ENCODE peak calls at places on chromosome 19, in four cellular contexts. One of them, this sample, is unnamed. For H3K36me3, the result is how much of the 10 kb centered on the place peaks cover.

GRCh38 chr19:23075031-23075733 is 41.6 kb upstream of the ZNF730 start:
- DNase-seq in CD8-positive, alpha-beta T cell: no peak
- DNase-seq in aorta: peak
- DNase-seq in Peyer's patch: no peak
- DNase-seq in this sample: peak

GRCh38 chr19:49749055-49749716 is 13.9 kb downstream of the TSKS start:
- DNase-seq in CD8-positive, alpha-beta T cell: no peak
- DNase-seq in aorta: no peak
- DNase-seq in Peyer's patch: no peak
- DNase-seq in this sample: no peak

GRCh38 chr19:46124638-46125115 is at the start of gene IGFL3:
- DNase-seq in CD8-positive, alpha-beta T cell: no peak
- DNase-seq in aorta: no peak
- DNase-seq in Peyer's patch: no peak
- DNase-seq in this sample: no peak

GRCh38 chr19:55393362-55393761 is 7.6 kb downstream of the RPL28 start:
- DNase-seq in CD8-positive, alpha-beta T cell: no peak
- DNase-seq in aorta: no peak
- DNase-seq in Peyer's patch: no peak
- DNase-seq in this sample: no peak

GRCh38 chr19:30322641-30323320 is 49.4 kb upstream of the ZNF536 start:
- DNase-seq in CD8-positive, alpha-beta T cell: no peak
- DNase-seq in aorta: no peak
- DNase-seq in Peyer's patch: no peak
- DNase-seq in this sample: no peak

GRCh38 chr19:20179946-20180345 is 12.9 kb downstream of the ZNF486 start:
- DNase-seq in CD8-positive, alpha-beta T cell: no peak
- DNase-seq in aorta: no peak
- DNase-seq in Peyer's patch: no peak
- DNase-seq in this sample: no peak

GRCh38 chr19:48837081-48837524 is 812 bp upstream of the HSD17B14 start:
- DNase-seq in CD8-positive, alpha-beta T cell: peak
- DNase-seq in aorta: peak
- DNase-seq in Peyer's patch: peak
- DNase-seq in this sample: peak

GRCh38 chr19:48553676-48554384 is 1.9 kb downstream of the SULT2B1 start:
- DNase-seq in CD8-positive, alpha-beta T cell: no peak
- DNase-seq in aorta: no peak
- DNase-seq in Peyer's patch: no peak
- DNase-seq in this sample: no peak

GRCh38 chr19:50415661-50416033 is 3.1 kb upstream of the SPIB start:
- DNase-seq in CD8-positive, alpha-beta T cell: no peak
- DNase-seq in aorta: no peak
- DNase-seq in Peyer's patch: peak
- DNase-seq in this sample: peak

GRCh38 chr19:10888421-10888866 is 17.1 kb downstream of the CARM1 start:
- DNase-seq in CD8-positive, alpha-beta T cell: no peak
- DNase-seq in aorta: no peak
- DNase-seq in Peyer's patch: no peak
- DNase-seq in this sample: no peak

GRCh38 chr19:10471909-10472308 is 31.2 kb downstream of the KEAP1 start:
- DNase-seq in CD8-positive, alpha-beta T cell: no peak
- DNase-seq in aorta: no peak
- DNase-seq in Peyer's patch: no peak
- DNase-seq in this sample: no peak

GRCh38 chr19:33388817-33389573 is 15.5 kb downstream of the CEBPG start:
- DNase-seq in CD8-positive, alpha-beta T cell: no peak
- DNase-seq in aorta: peak
- DNase-seq in Peyer's patch: no peak
- DNase-seq in this sample: no peak

GRCh38 chr19:21202865-21203494 is 61.1 kb downstream of the ZNF431 start:
- DNase-seq in CD8-positive, alpha-beta T cell: no peak
- DNase-seq in aorta: no peak
- DNase-seq in Peyer's patch: no peak
- DNase-seq in this sample: no peak

GRCh38 chr19:55540619-55541018 is 3.7 kb upstream of the SBK2 start:
- DNase-seq in CD8-positive, alpha-beta T cell: no peak
- DNase-seq in aorta: no peak
- DNase-seq in Peyer's patch: no peak
- DNase-seq in this sample: no peak

GRCh38 chr19:5536337-5536894 is 31.3 kb downstream of the TINCR start:
- DNase-seq in CD8-positive, alpha-beta T cell: no peak
- DNase-seq in aorta: peak
- DNase-seq in Peyer's patch: no peak
- DNase-seq in this sample: no peak

GRCh38 chr19:4379383-4380253 is 20.7 kb downstream of the SH3GL1 start:
- DNase-seq in CD8-positive, alpha-beta T cell: no peak
- DNase-seq in aorta: no peak
- DNase-seq in Peyer's patch: peak
- DNase-seq in this sample: peak
- H3K27ac ChIP-seq in CD8-positive, alpha-beta T cell: peak
- H3K27ac ChIP-seq in aorta: no peak
- H3K27ac ChIP-seq in Peyer's patch: peak
- H3K27ac ChIP-seq in this sample: peak

DNA sequence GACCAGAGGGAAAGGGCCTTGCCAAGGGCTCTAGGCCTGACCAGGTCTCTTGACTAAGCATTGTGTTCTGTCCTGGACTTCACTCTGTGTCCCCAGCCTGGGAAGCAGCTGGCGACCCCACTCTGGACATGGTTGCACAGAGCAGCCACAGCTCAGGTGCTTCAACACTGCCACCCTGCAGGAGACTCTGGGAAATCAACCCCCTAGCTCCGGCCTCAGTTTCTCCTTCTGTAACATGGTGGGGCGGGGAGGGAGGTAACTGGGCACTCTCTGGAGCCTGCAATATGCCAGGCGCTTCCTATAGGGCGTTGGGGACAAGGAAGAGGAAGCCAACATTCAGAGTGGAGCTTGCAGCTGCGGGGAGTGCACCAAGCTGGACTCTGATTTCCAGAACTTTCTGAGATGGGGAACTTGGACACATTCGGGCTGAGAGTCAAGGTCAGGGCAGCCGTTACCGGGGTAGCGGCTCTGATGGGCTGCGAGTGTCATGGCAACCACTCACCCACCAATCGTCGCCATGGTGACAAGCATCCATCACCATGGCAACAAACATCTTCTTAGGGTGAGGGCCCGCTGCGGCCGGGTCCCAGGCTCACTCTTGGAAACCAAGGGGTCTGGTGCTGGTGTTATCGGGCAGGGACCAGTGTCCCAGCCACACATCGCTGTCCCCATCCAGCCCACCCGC is 12.8 kb downstream of the F2RL3 start:
- DNase-seq in CD8-positive, alpha-beta T cell: no peak
- DNase-seq in aorta: no peak
- DNase-seq in Peyer's patch: no peak
- DNase-seq in this sample: no peak
- H3K4me3 ChIP-seq in CD8-positive, alpha-beta T cell: no peak
- H3K4me3 ChIP-seq in aorta: no peak
- H3K4me3 ChIP-seq in Peyer's patch: no peak
- H3K4me3 ChIP-seq in this sample: no peak

GRCh38 chr19:44305457-44305856 is 632 bp upstream of the ZNF235 start:
- DNase-seq in CD8-positive, alpha-beta T cell: no peak
- DNase-seq in aorta: no peak
- DNase-seq in Peyer's patch: no peak
- DNase-seq in this sample: no peak

GRCh38 chr19:44304659-44305193 is at the start of gene ZNF235:
- DNase-seq in CD8-positive, alpha-beta T cell: peak
- DNase-seq in aorta: peak
- DNase-seq in Peyer's patch: peak
- DNase-seq in this sample: peak

GRCh38 chr19:44306283-44306682 is 1.5 kb upstream of the ZNF235 start:
- DNase-seq in CD8-positive, alpha-beta T cell: no peak
- DNase-seq in aorta: no peak
- DNase-seq in Peyer's patch: no peak
- DNase-seq in this sample: no peak

GRCh38 chr19:44303976-44304568 is 753 bp downstream of the ZNF235 start:
- DNase-seq in CD8-positive, alpha-beta T cell: no peak
- DNase-seq in aorta: no peak
- DNase-seq in Peyer's patch: no peak
- DNase-seq in this sample: no peak

DNA sequence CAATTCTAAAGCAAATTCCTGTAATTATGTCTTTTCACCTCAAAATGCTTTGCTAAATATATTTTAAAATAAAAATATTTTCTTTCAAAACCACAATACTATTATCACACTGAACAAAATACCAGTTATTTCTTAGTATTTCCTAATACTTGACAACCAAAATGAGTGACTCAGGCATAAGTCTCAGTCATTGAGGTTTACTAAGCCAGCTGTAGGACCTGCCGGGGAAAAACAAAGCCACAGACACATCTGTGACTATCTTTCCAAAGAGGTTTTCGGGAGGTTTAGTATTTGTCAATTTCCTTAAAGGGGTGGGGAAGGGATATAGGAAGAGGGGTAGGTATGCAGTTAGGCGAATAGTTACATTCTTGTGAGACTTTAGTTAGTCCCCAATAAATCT is 3.2 kb upstream of the ZNF235 start:
- DNase-seq in CD8-positive, alpha-beta T cell: no peak
- DNase-seq in aorta: no peak
- DNase-seq in Peyer's patch: no peak
- DNase-seq in this sample: no peak
- H3K36me3 ChIP-seq in CD8-positive, alpha-beta T cell: under half
- H3K36me3 ChIP-seq in aorta: under half
- H3K36me3 ChIP-seq in Peyer's patch: under half
- H3K36me3 ChIP-seq in this sample: under half

GRCh38 chr19:18719541-18719940 is 36.1 kb downstream of the CRTC1 start:
- DNase-seq in CD8-positive, alpha-beta T cell: no peak
- DNase-seq in aorta: no peak
- DNase-seq in Peyer's patch: no peak
- DNase-seq in this sample: no peak
- H3K27ac ChIP-seq in CD8-positive, alpha-beta T cell: no peak
- H3K27ac ChIP-seq in aorta: no peak
- H3K27ac ChIP-seq in Peyer's patch: no peak
- H3K27ac ChIP-seq in this sample: no peak

DNA sequence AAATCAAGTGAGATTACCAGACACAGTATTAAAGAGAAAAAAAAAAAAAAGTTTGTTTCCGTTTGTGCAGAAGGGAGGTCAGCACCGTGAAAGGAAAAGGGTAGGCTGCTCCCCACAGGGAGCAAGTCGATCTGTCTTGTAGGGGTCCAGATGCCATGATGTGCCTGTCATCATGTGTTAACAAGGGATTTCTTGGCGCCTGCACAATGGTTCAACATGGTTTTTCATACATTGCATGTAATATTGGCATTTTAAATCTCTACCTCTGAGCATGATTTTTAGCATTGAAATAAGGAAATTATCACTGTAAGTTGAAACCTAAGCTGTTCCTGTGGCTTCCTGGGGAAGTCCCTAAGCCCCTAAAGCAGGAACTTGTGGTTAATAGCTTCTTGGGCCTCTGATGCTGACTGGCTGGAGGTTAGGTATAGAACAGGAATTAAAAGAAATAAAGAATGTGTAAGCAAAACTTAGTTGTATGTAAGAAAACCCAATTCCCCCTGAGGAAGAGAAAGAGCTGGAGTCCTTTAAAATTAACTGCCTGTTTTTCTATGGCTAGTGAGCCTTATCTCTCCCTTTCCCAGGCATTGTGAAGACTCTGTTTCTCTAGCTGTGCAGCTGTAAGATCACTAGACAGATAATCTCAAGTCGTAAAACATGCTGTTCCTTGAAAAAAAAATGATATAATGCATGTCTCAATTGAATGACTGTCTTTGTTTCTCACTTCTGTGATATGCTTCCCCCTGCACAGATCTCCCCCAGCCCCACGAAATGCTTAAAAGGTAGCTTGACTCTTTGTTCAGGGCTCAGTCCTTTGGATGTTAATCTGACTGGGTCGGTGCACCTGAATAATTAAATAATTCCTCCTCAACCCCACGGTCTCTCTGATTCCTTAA is 7.4 kb upstream of the FCGBP start:
- DNase-seq in CD8-positive, alpha-beta T cell: peak
- DNase-seq in aorta: no peak
- DNase-seq in Peyer's patch: peak
- DNase-seq in this sample: no peak
- H3K4me3 ChIP-seq in CD8-positive, alpha-beta T cell: peak
- H3K4me3 ChIP-seq in aorta: no peak
- H3K4me3 ChIP-seq in Peyer's patch: peak
- H3K4me3 ChIP-seq in this sample: peak

DNA sequence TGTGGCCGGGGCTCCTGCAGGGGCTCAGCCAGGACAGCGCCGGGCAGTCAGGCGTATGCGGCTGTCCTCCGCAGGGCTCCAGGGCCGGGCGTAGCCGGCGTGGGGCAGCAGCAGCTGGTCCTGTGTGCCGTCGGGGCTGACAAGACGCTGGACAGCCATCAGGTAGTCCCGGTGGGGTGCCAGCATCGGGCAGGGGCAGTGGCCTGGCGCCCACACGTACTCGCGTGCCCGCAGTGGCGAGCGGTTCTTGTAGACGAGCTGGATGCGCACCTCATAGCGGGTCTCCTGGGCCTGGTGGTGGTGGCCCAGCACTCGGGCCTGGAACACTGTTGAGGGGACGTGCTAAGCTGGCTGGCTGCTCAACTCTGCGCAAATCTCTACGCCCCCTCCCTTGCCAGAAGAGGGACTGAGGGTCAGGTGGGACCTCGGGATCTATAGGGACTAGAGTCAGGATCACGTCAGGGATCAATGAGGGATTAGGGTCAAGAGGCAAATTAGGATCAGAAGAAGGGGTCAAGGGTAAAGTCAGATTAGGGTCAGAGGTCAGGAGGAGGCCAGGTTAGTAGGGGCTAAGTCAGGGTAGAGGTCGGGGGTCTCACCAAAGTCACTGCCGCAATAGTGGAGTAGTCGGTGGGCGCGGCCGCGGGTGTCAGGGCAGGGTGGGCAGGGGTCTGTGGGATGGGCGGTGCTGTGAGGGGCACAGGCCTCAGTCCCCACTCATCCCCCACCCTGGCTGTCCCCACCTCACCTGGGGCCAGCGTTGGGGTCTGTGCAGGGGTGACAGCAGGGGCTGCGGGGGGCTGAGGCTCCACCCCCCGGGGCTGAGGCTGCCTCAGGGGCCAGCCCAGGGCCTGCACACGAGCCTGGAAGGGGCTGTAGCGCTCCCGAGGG is 6.6 kb downstream of the ADAMTSL5 start:
- DNase-seq in CD8-positive, alpha-beta T cell: no peak
- DNase-seq in aorta: no peak
- DNase-seq in Peyer's patch: no peak
- DNase-seq in this sample: no peak
- H3K36me3 ChIP-seq in CD8-positive, alpha-beta T cell: under half
- H3K36me3 ChIP-seq in aorta: under half
- H3K36me3 ChIP-seq in Peyer's patch: under half
- H3K36me3 ChIP-seq in this sample: under half